ENCODE peak calls at places on chromosomes 7 and 10, in four cellular contexts. R is fibroblast of lung, T is colonic mucosa, J is A549. W is an unnamed sample. For H3K4me1, the result is how much of the 10 kb centered on the place peaks cover.

GRCh38 chr10:104139221-104139620 is 17.2 kb downstream of the SFR1 start:
- DNase-seq in J (peak), T (no peak), R (peak), W (no peak)

GRCh38 chr7:1309996-1310395 is 77.3 kb downstream of the UNCX start:
- DNase-seq in R (no peak), J (no peak), T (no peak), W (no peak)

GRCh38 chr7:29812185-29812876 is 6.0 kb downstream of the WIPF3 start:
- DNase-seq in J (no peak), R (peak), T (no peak), W (no peak)

GRCh38 chr7:1659696-1660095 is 10.4 kb upstream of the ELFN1 start:
- DNase-seq in R (no peak), J (no peak), T (no peak), W (no peak)

GRCh38 chr7:124908258-124908657 is 21.4 kb downstream of the POT1 start:
- DNase-seq in T (no peak), J (no peak), R (no peak), W (no peak)

GRCh38 chr7:115230882-115231508 is 309.1 kb downstream of the MDFIC start:
- DNase-seq in R (peak), J (peak), T (no peak), W (no peak)

GRCh38 chr10:20334559-20334958 is 518.3 kb downstream of the PLXDC2 start:
- DNase-seq in J (no peak), R (no peak), T (no peak), W (no peak)

GRCh38 chr7:74401137-74401859 is 52.4 kb upstream of the GTF2IRD1 start:
- DNase-seq in R (peak), T (peak), J (peak), W (peak)

GRCh38 chr7:117445206-117445605 is 17.9 kb upstream of the ASZ1 start:
- DNase-seq in T (no peak), J (no peak), R (no peak), W (no peak)

GRCh38 chr7:151757274-151757673 is 119.6 kb downstream of the PRKAG2 start:
- DNase-seq in J (no peak), R (peak), T (no peak), W (no peak)

GRCh38 chr10:100744980-100745881 is at the start of gene PAX2:
- DNase-seq in R (no peak), T (no peak), J (peak), W (peak)

GRCh38 chr7:35430547-35431153 is 176.8 kb upstream of the TBX20 start:
- DNase-seq in R (no peak), J (peak), T (no peak), W (no peak)

GRCh38 chr10:102796407-102797176 is 40.6 kb downstream of the CYP17A1 start:
- DNase-seq in J (no peak), R (peak), T (peak), W (peak)

GRCh38 chr10:59991117-59991516 is 84.8 kb upstream of the CCDC6 start:
- DNase-seq in J (no peak), R (no peak), T (no peak), W (no peak)

GRCh38 chr10:70115948-70116682 is 16.5 kb downstream of the AIFM2 start:
- DNase-seq in J (peak), T (peak), R (peak), W (peak)

GRCh38 chr7:947391-948210 is 6.9 kb downstream of the ADAP1 start:
- DNase-seq in J (no peak), R (no peak), T (no peak), W (peak)

GRCh38 chr10:133528845-133529575 is 1.8 kb downstream of the CYP2E1 start:
- DNase-seq in T (no peak), J (no peak), R (no peak), W (no peak)

GRCh38 chr10:19826712-19827111 is 10.5 kb downstream of the PLXDC2 start:
- DNase-seq in R (peak), T (no peak), J (no peak), W (no peak)

GRCh38 chr7:97317575-97317974 is 200.1 kb downstream of the SDHAF3 start:
- DNase-seq in T (no peak), J (peak), R (no peak), W (no peak)

DNA sequence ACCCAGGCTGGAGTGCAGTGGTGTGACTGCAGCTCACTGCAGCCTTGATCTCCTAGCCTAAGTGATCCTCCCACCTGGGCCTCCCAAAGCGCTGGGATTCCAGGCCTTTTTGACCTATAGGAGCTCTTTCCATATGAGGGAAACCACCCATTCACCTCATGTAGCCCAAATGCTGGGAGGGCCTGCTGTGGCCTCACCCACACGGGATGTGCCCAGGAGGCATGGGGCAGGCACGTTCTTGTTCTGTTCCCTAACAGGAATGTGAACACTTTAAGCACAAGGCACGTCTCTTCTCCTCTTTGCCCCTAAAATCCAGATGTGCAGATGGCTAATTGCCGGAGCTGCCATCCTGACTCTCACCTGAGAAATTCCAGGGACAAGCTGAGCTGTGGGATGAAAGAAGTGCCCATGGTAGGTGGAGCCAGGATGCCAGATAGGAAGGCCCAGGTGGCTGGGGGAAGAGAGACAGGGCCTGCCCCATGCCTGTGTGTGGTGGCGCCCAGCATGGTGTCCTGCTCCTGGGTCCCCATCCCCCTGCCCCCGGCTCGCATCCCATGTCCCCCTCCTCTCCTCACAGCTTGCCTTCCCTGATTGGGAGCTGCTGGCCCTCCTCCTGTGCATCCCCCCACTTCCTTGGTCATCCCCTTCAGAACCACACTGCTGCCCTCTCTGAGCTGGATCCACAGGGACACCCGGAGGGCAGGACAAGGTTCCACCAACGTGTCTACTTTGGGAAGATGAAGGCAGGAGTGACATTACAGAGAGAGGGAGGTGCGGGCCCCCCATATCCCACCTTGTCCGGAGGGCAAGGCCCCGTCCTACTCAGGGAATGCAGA is 17.3 kb downstream of the CAMK2B start:
- DNase-seq in R (no peak), J (no peak), T (peak), W (no peak)
- H3K27ac ChIP-seq in R (no peak), J (no peak), T (no peak), W (no peak)

GRCh38 chr7:130895006-130895750 is 161.2 kb upstream of the KLF14 start:
- DNase-seq in R (no peak), T (no peak), J (no peak), W (no peak)

GRCh38 chr7:130897515-130898419 is 163.8 kb upstream of the KLF14 start:
- DNase-seq in R (no peak), J (no peak), T (no peak), W (no peak)

GRCh38 chr7:130899071-130899451 is 165.1 kb upstream of the KLF14 start:
- DNase-seq in R (no peak), T (no peak), J (no peak), W (no peak)

GRCh38 chr7:130896051-130896881 is 162.3 kb upstream of the KLF14 start:
- DNase-seq in T (no peak), R (peak), J (peak), W (no peak)

DNA sequence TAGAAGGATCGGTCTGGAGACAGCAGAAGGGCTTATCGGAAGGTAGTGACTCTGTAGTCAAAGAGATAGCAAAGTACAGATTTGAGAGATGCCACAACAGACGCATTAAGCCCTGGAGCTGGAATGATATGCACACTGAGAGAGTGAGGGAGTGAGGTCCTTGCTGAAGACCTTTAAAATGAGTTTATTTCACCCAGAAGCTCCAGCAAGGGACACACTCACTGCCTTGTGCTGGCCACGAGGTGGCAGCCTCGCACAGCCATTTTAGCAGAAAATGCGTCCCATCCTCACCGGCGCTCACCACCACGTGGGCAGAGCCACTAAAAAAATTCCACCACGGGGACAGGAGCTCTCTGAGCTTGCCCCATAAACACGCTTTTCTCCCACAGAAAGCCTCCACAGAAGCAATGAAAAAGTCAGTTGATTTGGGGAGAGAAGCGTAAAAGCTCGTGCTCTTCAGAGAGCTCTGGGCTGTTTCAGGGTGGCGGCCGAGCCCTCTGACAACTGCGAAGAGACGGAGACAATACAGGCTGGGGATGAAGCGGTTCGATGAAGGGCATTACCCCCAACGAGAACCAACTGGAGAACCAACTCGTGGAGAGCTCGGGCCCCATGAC is 163.0 kb upstream of the KLF14 start:
- DNase-seq in T (peak), J (peak), R (peak), W (peak)
- H3K4me1 ChIP-seq in T (under half), J (half or more), R (half or more), W (half or more)

DNA sequence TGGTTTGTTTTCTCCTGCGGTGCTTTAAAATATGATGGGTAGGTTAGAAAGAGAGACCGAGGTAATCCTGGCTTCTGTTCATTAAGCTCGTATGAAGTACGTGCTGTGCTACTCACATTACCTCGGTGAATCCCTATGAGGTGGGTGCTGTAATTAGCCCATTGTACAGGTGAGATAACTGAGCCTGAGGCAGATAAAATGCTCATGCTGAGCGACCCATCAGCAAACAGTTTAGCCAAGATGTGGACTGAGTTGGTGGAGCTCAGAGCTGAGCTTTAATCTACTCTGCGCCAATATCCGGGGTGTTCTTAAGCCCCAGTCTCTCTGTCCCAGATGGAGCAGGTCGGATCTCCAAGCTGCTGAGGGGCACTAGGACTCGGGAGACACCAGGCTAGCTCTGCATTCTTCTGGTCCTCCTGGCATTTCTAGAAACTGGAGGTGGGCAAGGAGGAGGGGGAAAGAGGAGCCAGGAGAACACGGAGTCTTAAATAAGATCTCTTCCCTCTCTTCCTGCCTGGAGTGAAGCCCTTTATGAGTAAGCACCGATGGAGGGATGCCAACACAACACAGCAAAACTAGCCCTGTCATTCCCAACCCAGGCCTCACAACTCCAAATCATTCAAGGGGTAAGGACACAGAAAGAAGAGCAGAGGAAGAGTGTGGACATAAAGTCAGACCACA is 458.5 kb downstream of the KCNMA1 start:
- DNase-seq in R (peak), T (no peak), J (peak), W (peak)
- H3K27ac ChIP-seq in R (peak), T (no peak), J (peak), W (peak)

DNA sequence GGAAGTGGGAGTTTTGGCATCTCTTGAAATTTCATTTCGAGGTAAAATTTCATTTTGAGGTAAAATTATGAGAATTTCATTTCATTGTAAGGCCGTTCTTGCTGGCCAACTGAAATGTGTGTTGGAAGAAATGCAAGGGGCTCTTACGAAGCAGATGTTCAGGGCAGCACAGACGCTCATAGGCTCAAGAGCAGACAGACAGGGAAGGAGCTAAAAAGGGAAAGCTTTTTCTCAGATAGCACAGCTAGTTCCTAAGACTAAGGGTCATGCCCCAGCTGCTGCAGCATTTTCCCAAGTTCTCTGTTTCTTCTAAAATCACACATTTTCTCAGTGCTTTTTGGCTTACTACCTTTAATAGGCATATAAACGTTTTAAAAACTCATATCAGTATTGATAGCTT is 65.1 kb upstream of the SFMBT2 start:
- DNase-seq in T (no peak), J (no peak), R (no peak), W (no peak)
- H3K4me1 ChIP-seq in T (under half), J (under half), R (under half), W (under half)

GRCh38 chr7:22288212-22288611 is 68.7 kb downstream of the RAPGEF5 start:
- DNase-seq in R (no peak), T (no peak), J (no peak), W (no peak)

GRCh38 chr7:22295402-22296264 is 61.3 kb downstream of the RAPGEF5 start:
- DNase-seq in T (no peak), J (no peak), R (peak), W (no peak)

GRCh38 chr7:22292519-22292918 is 64.4 kb downstream of the RAPGEF5 start:
- DNase-seq in J (no peak), T (no peak), R (no peak), W (no peak)

GRCh38 chr7:22296265-22296566 is 60.7 kb downstream of the RAPGEF5 start:
- DNase-seq in T (no peak), J (no peak), R (no peak), W (no peak)

DNA sequence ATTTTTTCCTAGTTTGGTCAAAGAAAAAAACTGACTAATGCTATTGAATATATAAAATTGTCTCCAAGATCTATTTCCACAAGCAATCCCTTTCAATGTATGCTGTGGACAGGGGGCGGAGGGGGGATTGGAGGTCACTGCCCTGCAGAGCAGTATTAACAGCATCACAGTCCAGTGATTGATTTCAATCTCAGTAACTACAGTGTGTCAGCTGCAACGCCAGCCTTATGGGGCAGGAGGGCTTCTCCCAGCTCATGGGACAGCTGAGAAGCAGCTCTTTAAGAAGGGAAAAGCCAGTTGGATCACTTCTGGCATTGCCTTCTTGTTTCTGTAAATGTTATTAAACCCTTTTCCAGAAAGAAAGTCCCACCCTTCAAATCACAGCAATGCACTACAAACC is 65.0 kb downstream of the RAPGEF5 start:
- DNase-seq in R (no peak), T (no peak), J (no peak), W (no peak)
- H3K27ac ChIP-seq in R (no peak), T (no peak), J (no peak), W (no peak)

GRCh38 chr7:22142593-22142992 is 196.9 kb upstream of the CDCA7L start:
- DNase-seq in R (no peak), T (no peak), J (no peak), W (no peak)

GRCh38 chr7:22141355-22141754 is 195.7 kb upstream of the CDCA7L start:
- DNase-seq in R (no peak), J (no peak), T (no peak), W (no peak)

GRCh38 chr7:22138886-22139285 is 193.2 kb upstream of the CDCA7L start:
- DNase-seq in R (no peak), T (no peak), J (no peak), W (no peak)

GRCh38 chr7:22138106-22138505 is 192.4 kb upstream of the CDCA7L start:
- DNase-seq in T (no peak), J (no peak), R (peak), W (no peak)

DNA sequence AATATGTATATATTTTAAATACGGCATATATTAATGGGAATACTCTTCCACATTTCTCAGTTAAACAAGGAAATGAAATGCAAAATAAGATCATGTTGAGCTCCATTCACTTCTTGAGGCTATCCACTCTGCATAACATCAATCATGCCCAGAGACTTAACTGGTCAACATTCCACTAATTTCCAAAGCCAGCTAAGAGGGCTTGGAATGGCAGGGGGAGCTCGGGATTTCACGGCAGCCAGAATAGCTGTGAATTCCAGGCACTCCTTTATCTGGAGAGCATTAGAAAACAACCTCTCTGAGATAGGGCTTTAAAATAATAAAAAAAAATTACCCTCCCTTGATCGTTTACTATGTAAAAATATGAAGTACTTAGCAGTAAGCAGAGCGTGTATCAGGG is 194.9 kb upstream of the CDCA7L start:
- DNase-seq in J (no peak), R (no peak), T (no peak), W (no peak)
- H3K4me1 ChIP-seq in J (under half), R (under half), T (under half), W (under half)

GRCh38 chr7:79610301-79610700 is 156.8 kb upstream of the MAGI2 start:
- DNase-seq in R (no peak), J (no peak), T (no peak), W (no peak)
- H3K27ac ChIP-seq in R (no peak), J (no peak), T (no peak), W (no peak)

GRCh38 chr7:107968449-107968848 is 34.5 kb downstream of the LAMB1 start:
- DNase-seq in J (no peak), T (no peak), R (no peak), W (no peak)
- H3K4me1 ChIP-seq in J (under half), T (under half), R (under half), W (under half)

GRCh38 chr7:133698127-133698526 is 429.0 kb upstream of the LRGUK start:
- DNase-seq in J (no peak), R (peak), T (no peak), W (no peak)
- H3K27ac ChIP-seq in J (no peak), R (no peak), T (no peak), W (no peak)

DNA sequence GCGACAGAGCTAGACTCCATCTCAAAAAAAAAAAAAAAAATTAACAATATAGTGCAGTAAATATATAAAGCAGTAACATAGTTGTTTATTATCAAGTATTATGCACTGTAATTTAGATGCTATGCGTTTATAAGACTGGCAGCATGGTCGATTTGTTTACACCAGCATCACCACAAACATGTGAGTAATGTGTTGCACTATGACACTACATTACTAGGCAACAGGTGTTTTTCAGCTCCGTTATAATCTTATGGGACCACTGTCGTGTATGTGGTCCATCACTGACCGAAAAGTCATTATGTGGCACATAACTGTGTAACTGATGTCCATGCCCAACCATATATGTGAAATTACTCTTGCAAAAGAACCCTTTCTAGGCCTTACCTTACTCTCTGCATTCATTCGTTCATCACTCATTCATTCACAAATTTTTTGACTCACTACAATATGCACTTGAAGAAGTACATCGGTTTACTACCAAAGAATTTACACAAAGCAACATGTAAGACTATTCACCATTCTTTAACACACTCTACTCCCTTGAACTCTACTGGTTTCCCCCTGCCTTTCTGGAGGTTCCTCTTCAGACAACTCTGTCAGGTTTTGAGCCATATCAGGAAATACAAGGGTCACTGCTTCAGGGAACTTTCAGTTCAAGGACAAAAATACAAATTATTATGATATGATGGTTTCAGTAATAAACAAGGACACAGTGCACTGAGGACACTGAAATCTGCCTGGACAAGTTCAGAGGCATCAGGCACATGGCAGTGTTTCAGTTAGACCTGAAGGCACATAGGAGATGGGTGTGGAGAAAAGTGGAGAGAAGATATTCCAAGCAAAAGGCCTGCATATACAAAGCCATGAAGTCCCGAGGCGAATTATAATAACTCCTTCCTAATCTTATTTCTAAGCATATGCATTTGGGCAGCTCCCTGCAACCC is 17.4 kb downstream of the ITGB1 start:
- DNase-seq in J (peak), R (no peak), T (no peak), W (no peak)
- H3K4me1 ChIP-seq in J (half or more), R (under half), T (under half), W (under half)